ENCODE peak calls at places on chromosomes 16 and 17, in ten cellular contexts. One of them, this sample, is unnamed.
A peak's percentile ranks its signal among the peaks of the same experiment; 100 is the strongest.

GRCh38 chr17:7849185-7850117 is 5.4 kb upstream of the TMEM88 start:
- DNase-seq in testis: no peak
- DNase-seq in endothelial cell of umbilical vein: no peak
- DNase-seq in uterus: peak; percentile 20
- DNase-seq in gastrocnemius medialis: no peak
- DNase-seq in right lobe of liver: peak; percentile 27
- DNase-seq in IMR-90: no peak
- DNase-seq in stomach: no peak
- DNase-seq in transverse colon: no peak
- DNase-seq in HepG2: no peak
- DNase-seq in this sample: no peak

GRCh38 chr17:49157784-49158183 is 25.2 kb downstream of the B4GALNT2 start:
- DNase-seq in right lobe of liver: no peak
- DNase-seq in stomach: no peak
- DNase-seq in uterus: no peak
- DNase-seq in endothelial cell of umbilical vein: no peak
- DNase-seq in transverse colon: no peak
- DNase-seq in gastrocnemius medialis: no peak
- DNase-seq in HepG2: no peak
- DNase-seq in IMR-90: peak; percentile 19
- DNase-seq in testis: no peak
- DNase-seq in this sample: no peak

GRCh38 chr17:2880050-2880449 is 83.8 kb downstream of the RAP1GAP2 start:
- DNase-seq in uterus: no peak
- DNase-seq in right lobe of liver: no peak
- DNase-seq in testis: no peak
- DNase-seq in stomach: no peak
- DNase-seq in gastrocnemius medialis: no peak
- DNase-seq in transverse colon: no peak
- DNase-seq in HepG2: no peak
- DNase-seq in endothelial cell of umbilical vein: no peak
- DNase-seq in IMR-90: no peak
- DNase-seq in this sample: no peak

GRCh38 chr16:52114414-52114813 is 432.5 kb downstream of the TOX3 start:
- DNase-seq in transverse colon: no peak
- DNase-seq in uterus: no peak
- DNase-seq in testis: no peak
- DNase-seq in IMR-90: no peak
- DNase-seq in stomach: no peak
- DNase-seq in right lobe of liver: no peak
- DNase-seq in HepG2: no peak
- DNase-seq in endothelial cell of umbilical vein: no peak
- DNase-seq in gastrocnemius medialis: no peak
- DNase-seq in this sample: no peak

GRCh38 chr16:31010539-31010938 is at the start of gene STX1B:
- DNase-seq in IMR-90: no peak
- DNase-seq in stomach: no peak
- DNase-seq in gastrocnemius medialis: no peak
- DNase-seq in testis: peak; percentile 48
- DNase-seq in endothelial cell of umbilical vein: no peak
- DNase-seq in transverse colon: peak; percentile 21
- DNase-seq in HepG2: no peak
- DNase-seq in right lobe of liver: no peak
- DNase-seq in uterus: no peak
- DNase-seq in this sample: no peak

GRCh38 chr17:17859909-17860760 is 23.3 kb upstream of the SREBF1 start:
- DNase-seq in testis: peak; percentile 76
- DNase-seq in stomach: peak; percentile 81
- DNase-seq in uterus: peak; percentile 64
- DNase-seq in HepG2: peak; percentile 57
- DNase-seq in endothelial cell of umbilical vein: peak; percentile 59
- DNase-seq in right lobe of liver: peak; percentile 89
- DNase-seq in gastrocnemius medialis: peak; percentile 64
- DNase-seq in transverse colon: peak; percentile 68
- DNase-seq in IMR-90: peak; percentile 38
- DNase-seq in this sample: peak; percentile 79

GRCh38 chr17:49223517-49224197 is 6.9 kb downstream of the PHOSPHO1 start:
- DNase-seq in stomach: peak; percentile 57
- DNase-seq in endothelial cell of umbilical vein: no peak
- DNase-seq in testis: peak; percentile 75
- DNase-seq in IMR-90: peak; percentile 10
- DNase-seq in right lobe of liver: peak; percentile 58
- DNase-seq in transverse colon: peak; percentile 73
- DNase-seq in HepG2: no peak
- DNase-seq in uterus: peak; percentile 37
- DNase-seq in gastrocnemius medialis: no peak
- DNase-seq in this sample: peak; percentile 64

GRCh38 chr17:53948323-53948722 is 125.6 kb downstream of the KIF2B start:
- DNase-seq in gastrocnemius medialis: no peak
- DNase-seq in stomach: no peak
- DNase-seq in HepG2: no peak
- DNase-seq in testis: no peak
- DNase-seq in endothelial cell of umbilical vein: no peak
- DNase-seq in uterus: no peak
- DNase-seq in right lobe of liver: no peak
- DNase-seq in transverse colon: no peak
- DNase-seq in IMR-90: no peak
- DNase-seq in this sample: no peak

GRCh38 chr16:85321856-85322271 is 209.6 kb upstream of the CIBAR2 start:
- DNase-seq in transverse colon: peak; percentile 73
- DNase-seq in HepG2: no peak
- DNase-seq in right lobe of liver: peak; percentile 95
- DNase-seq in uterus: peak; percentile 95
- DNase-seq in endothelial cell of umbilical vein: peak; percentile 75
- DNase-seq in stomach: peak; percentile 96
- DNase-seq in gastrocnemius medialis: peak; percentile 99
- DNase-seq in IMR-90: peak; percentile 89
- DNase-seq in testis: peak; percentile 97
- DNase-seq in this sample: peak; percentile 97

GRCh38 chr16:85319208-85319983 is 207.1 kb upstream of the CIBAR2 start:
- DNase-seq in endothelial cell of umbilical vein: no peak
- DNase-seq in testis: no peak
- DNase-seq in gastrocnemius medialis: no peak
- DNase-seq in right lobe of liver: no peak
- DNase-seq in IMR-90: no peak
- DNase-seq in transverse colon: no peak
- DNase-seq in stomach: no peak
- DNase-seq in uterus: no peak
- DNase-seq in HepG2: no peak
- DNase-seq in this sample: no peak

GRCh38 chr16:85323230-85323960 is 211.1 kb upstream of the CIBAR2 start:
- DNase-seq in uterus: no peak
- DNase-seq in stomach: no peak
- DNase-seq in right lobe of liver: no peak
- DNase-seq in testis: no peak
- DNase-seq in gastrocnemius medialis: no peak
- DNase-seq in HepG2: no peak
- DNase-seq in transverse colon: no peak
- DNase-seq in endothelial cell of umbilical vein: no peak
- DNase-seq in IMR-90: no peak
- DNase-seq in this sample: no peak

GRCh38 chr16:85319984-85320440 is 207.7 kb upstream of the CIBAR2 start:
- DNase-seq in HepG2: no peak
- DNase-seq in gastrocnemius medialis: no peak
- DNase-seq in uterus: no peak
- DNase-seq in IMR-90: no peak
- DNase-seq in stomach: no peak
- DNase-seq in testis: no peak
- DNase-seq in endothelial cell of umbilical vein: no peak
- DNase-seq in transverse colon: no peak
- DNase-seq in right lobe of liver: no peak
- DNase-seq in this sample: no peak

DNA sequence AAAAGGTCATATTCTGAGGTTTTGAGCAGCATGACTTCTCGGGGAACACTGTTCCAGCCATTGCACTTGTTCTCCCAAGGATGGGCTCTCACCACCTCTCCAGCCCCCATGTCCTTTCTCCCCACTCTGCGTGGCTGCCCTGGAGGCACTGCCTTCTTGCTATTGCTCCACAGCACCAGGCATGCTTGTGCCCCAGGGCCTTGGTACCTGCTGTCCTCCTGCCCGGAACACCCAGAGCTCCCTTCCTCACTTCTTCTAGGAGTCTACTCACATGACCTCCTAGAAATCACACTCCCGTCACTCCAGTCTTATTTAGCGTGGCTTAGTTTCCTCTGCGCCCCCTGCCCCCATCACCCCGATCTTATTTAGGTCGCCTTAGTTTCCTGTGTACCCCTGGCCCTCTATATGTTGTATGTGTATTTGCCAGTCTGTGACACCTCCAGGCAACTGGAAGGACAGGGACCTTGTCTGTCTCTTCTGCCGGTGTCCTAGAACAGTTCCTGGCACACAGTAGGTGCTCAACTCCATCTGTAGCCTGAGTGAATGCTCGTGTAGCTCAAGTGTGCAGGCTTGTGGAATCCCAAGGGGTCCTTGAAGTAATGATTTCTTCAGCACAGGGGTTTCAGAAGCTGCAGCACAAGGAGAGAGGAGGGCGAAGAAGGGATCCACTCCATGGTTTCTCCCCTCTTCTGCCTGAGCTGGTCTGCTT is 208.6 kb upstream of the CIBAR2 start:
- DNase-seq in testis: no peak
- DNase-seq in IMR-90: no peak
- DNase-seq in gastrocnemius medialis: no peak
- DNase-seq in endothelial cell of umbilical vein: no peak
- DNase-seq in HepG2: no peak
- DNase-seq in right lobe of liver: no peak
- DNase-seq in transverse colon: no peak
- DNase-seq in stomach: no peak
- DNase-seq in uterus: no peak
- DNase-seq in this sample: no peak
- H3K27ac ChIP-seq in testis: peak overlapping the region; percentile 66
- H3K27ac ChIP-seq in IMR-90: no peak overlapping the region
- H3K27ac ChIP-seq in gastrocnemius medialis: peak overlapping the region; percentile 88
- H3K27ac ChIP-seq in endothelial cell of umbilical vein: no peak overlapping the region
- H3K27ac ChIP-seq in HepG2: no peak overlapping the region
- H3K27ac ChIP-seq in right lobe of liver: no peak overlapping the region
- H3K27ac ChIP-seq in transverse colon: peak overlapping the region; percentile 68
- H3K27ac ChIP-seq in stomach: peak overlapping the region; percentile 91
- H3K27ac ChIP-seq in uterus: peak overlapping the region; percentile 65
- H3K27ac ChIP-seq in this sample: no peak overlapping the region

GRCh38 chr17:30720013-30720471 is 104.5 kb downstream of the CRLF3 start:
- DNase-seq in endothelial cell of umbilical vein: no peak
- DNase-seq in transverse colon: peak; percentile 6
- DNase-seq in testis: peak; percentile 13
- DNase-seq in uterus: peak; percentile 10
- DNase-seq in IMR-90: no peak
- DNase-seq in stomach: peak; percentile 15
- DNase-seq in HepG2: no peak
- DNase-seq in right lobe of liver: no peak
- DNase-seq in gastrocnemius medialis: peak; percentile 1
- DNase-seq in this sample: peak; percentile 38

GRCh38 chr17:30717290-30718098 is 107.0 kb downstream of the CRLF3 start:
- DNase-seq in uterus: no peak
- DNase-seq in testis: peak; percentile 7
- DNase-seq in stomach: no peak
- DNase-seq in transverse colon: peak; percentile 4
- DNase-seq in endothelial cell of umbilical vein: no peak
- DNase-seq in IMR-90: no peak
- DNase-seq in gastrocnemius medialis: no peak
- DNase-seq in right lobe of liver: no peak
- DNase-seq in HepG2: no peak
- DNase-seq in this sample: no peak

DNA sequence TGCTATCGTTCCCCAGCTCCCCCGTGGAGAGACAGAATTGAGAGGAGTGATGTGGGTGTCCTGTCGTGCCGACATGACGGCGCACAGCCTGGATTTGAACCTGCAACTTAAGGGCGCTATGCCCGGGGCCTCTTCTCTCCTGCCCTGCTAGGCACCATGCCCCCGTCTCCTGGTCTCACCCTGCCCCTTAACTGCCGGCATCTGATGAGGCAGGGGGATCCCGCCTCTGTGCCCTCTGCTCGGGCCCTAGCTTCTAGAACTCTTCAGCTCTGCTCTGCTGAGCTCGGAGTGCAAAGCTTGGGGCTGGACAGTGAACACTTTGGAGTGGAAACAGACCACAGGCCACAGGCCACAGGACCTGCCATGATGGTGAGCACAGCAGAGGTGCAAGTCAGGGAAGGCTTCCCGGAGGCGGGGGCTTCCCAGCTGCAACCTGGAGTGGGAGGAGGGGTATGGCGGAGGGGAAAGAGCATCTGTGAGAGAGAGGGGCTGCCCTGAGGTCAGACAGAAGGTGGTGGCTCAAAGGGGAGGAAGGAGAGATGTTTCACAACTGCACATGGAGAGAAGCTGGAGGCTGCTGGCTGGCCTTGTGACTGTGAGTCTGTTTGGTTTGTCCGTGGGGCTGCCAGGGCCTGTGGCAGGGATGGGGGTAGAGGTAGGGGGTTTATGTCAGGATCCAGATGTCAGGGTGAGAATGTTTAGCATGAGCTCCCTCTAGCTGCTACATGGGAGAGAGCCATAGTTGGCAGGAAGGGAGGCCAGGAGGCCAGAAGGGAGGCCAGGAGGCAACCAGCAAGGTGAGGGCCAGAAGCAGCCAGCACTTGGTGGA is 107.8 kb downstream of the CRLF3 start:
- DNase-seq in uterus: no peak
- DNase-seq in HepG2: no peak
- DNase-seq in stomach: no peak
- DNase-seq in right lobe of liver: no peak
- DNase-seq in transverse colon: no peak
- DNase-seq in IMR-90: peak; percentile 16
- DNase-seq in gastrocnemius medialis: no peak
- DNase-seq in endothelial cell of umbilical vein: no peak
- DNase-seq in testis: no peak
- DNase-seq in this sample: no peak
- TF ChIP-seq CTCF in uterus: no peak
- TF ChIP-seq CTCF in HepG2: peak; percentile 56
- TF ChIP-seq CTCF in stomach: no peak
- TF ChIP-seq CTCF in right lobe of liver: no peak
- TF ChIP-seq CTCF in transverse colon: no peak
- TF ChIP-seq CTCF in IMR-90: peak; percentile 24
- TF ChIP-seq CTCF in gastrocnemius medialis: no peak
- TF ChIP-seq CTCF in endothelial cell of umbilical vein: no peak
- TF ChIP-seq CTCF in testis: peak; percentile 12
- TF ChIP-seq CTCF in this sample: no peak

GRCh38 chr17:70879389-70879788 is 710.1 kb downstream of the KCNJ2 start:
- DNase-seq in uterus: no peak
- DNase-seq in stomach: no peak
- DNase-seq in IMR-90: peak; percentile 38
- DNase-seq in gastrocnemius medialis: no peak
- DNase-seq in transverse colon: no peak
- DNase-seq in HepG2: no peak
- DNase-seq in right lobe of liver: no peak
- DNase-seq in testis: no peak
- DNase-seq in endothelial cell of umbilical vein: no peak
- DNase-seq in this sample: no peak

GRCh38 chr17:70881093-70881492 is 711.8 kb downstream of the KCNJ2 start:
- DNase-seq in HepG2: no peak
- DNase-seq in gastrocnemius medialis: no peak
- DNase-seq in uterus: no peak
- DNase-seq in IMR-90: no peak
- DNase-seq in stomach: no peak
- DNase-seq in endothelial cell of umbilical vein: no peak
- DNase-seq in right lobe of liver: no peak
- DNase-seq in transverse colon: no peak
- DNase-seq in testis: no peak
- DNase-seq in this sample: no peak

GRCh38 chr17:70886648-70887047 is 717.3 kb downstream of the KCNJ2 start:
- DNase-seq in testis: no peak
- DNase-seq in right lobe of liver: no peak
- DNase-seq in endothelial cell of umbilical vein: no peak
- DNase-seq in gastrocnemius medialis: no peak
- DNase-seq in transverse colon: no peak
- DNase-seq in stomach: no peak
- DNase-seq in HepG2: no peak
- DNase-seq in IMR-90: no peak
- DNase-seq in uterus: no peak
- DNase-seq in this sample: no peak

GRCh38 chr17:70882504-70882903 is 713.2 kb downstream of the KCNJ2 start:
- DNase-seq in uterus: no peak
- DNase-seq in HepG2: no peak
- DNase-seq in IMR-90: no peak
- DNase-seq in testis: no peak
- DNase-seq in stomach: no peak
- DNase-seq in transverse colon: no peak
- DNase-seq in right lobe of liver: no peak
- DNase-seq in endothelial cell of umbilical vein: no peak
- DNase-seq in gastrocnemius medialis: no peak
- DNase-seq in this sample: no peak
- TF ChIP-seq POLR2A in uterus: no peak
- TF ChIP-seq POLR2A in HepG2: no peak
- TF ChIP-seq POLR2A in IMR-90: no peak
- TF ChIP-seq POLR2A in testis: no peak
- TF ChIP-seq POLR2A in stomach: no peak
- TF ChIP-seq POLR2A in transverse colon: no peak
- TF ChIP-seq POLR2A in right lobe of liver: no peak
- TF ChIP-seq POLR2A in endothelial cell of umbilical vein: no peak
- TF ChIP-seq POLR2A in gastrocnemius medialis: no peak
- TF ChIP-seq POLR2A in this sample: no peak

GRCh38 chr17:82153295-82153691 is 55.3 kb upstream of the FASN start:
- DNase-seq in HepG2: no peak
- DNase-seq in transverse colon: no peak
- DNase-seq in endothelial cell of umbilical vein: no peak
- DNase-seq in gastrocnemius medialis: no peak
- DNase-seq in stomach: no peak
- DNase-seq in uterus: no peak
- DNase-seq in right lobe of liver: no peak
- DNase-seq in IMR-90: no peak
- DNase-seq in testis: no peak
- DNase-seq in this sample: no peak
- H3K27ac ChIP-seq in HepG2: no peak overlapping the region
- H3K27ac ChIP-seq in transverse colon: no peak overlapping the region
- H3K27ac ChIP-seq in endothelial cell of umbilical vein: no peak overlapping the region
- H3K27ac ChIP-seq in gastrocnemius medialis: peak overlapping the region; percentile 80
- H3K27ac ChIP-seq in stomach: peak overlapping the region; percentile 81
- H3K27ac ChIP-seq in uterus: no peak overlapping the region
- H3K27ac ChIP-seq in right lobe of liver: peak overlapping the region; percentile 74
- H3K27ac ChIP-seq in IMR-90: no peak overlapping the region
- H3K27ac ChIP-seq in testis: no peak overlapping the region
- H3K27ac ChIP-seq in this sample: no peak overlapping the region